ENCODE peak calls at places on chromosomes 12 and 14, in ten cellular contexts. Q is astrocyte of the cerebellum; C is dorsolateral prefrontal cortex; X is uterus; H is left lung; O is breast epithelium; M is K562; T is effector memory CD4-positive, alpha-beta T cell; L is fibroblast of pulmonary artery; W is body of pancreas. B is an unnamed sample.

GRCh38 chr12:117850048-117850447 is 118.7 kb downstream of the KSR2 start:
- DNase-seq in W (peak), H (no peak), L (peak), T (no peak), C (no peak), O (no peak), Q (peak), X (no peak), M (peak), B (no peak)

GRCh38 chr12:79255326-79255725 is 390.8 kb downstream of the SYT1 start:
- DNase-seq in T (no peak), O (no peak), L (no peak), Q (peak), H (no peak), C (no peak), M (no peak), W (no peak), X (no peak), B (no peak)

GRCh38 chr12:111022386-111022785 is 102.0 kb upstream of the MYL2 start:
- DNase-seq in X (no peak), T (no peak), Q (no peak), O (no peak), L (no peak), W (no peak), H (no peak), C (no peak), M (no peak), B (no peak)

GRCh38 chr12:112190626-112191025 is 65.3 kb downstream of the TRAFD1 start:
- DNase-seq in W (peak), H (no peak), C (no peak), O (peak), T (no peak), L (no peak), M (no peak), Q (no peak), X (no peak), B (no peak)

GRCh38 chr12:8011331-8011730 is 21.2 kb upstream of the FOXJ2 start:
- DNase-seq in X (no peak), T (no peak), L (peak), C (no peak), H (no peak), W (no peak), O (no peak), M (no peak), Q (no peak), B (no peak)

GRCh38 chr14:74973003-74973614 is 17.7 kb upstream of the PGF start:
- DNase-seq in X (peak), W (peak), L (peak), O (no peak), T (no peak), Q (no peak), C (no peak), H (peak), M (no peak), B (no peak)

GRCh38 chr12:21129906-21130305 is 1.1 kb upstream of the SLCO1B1 start:
- DNase-seq in L (no peak), T (no peak), W (no peak), H (no peak), X (no peak), O (no peak), M (no peak), C (no peak), Q (peak), B (no peak)

GRCh38 chr12:52395761-52396434 is 10.2 kb downstream of the KRT82 start:
- DNase-seq in W (peak), H (peak), T (no peak), Q (no peak), C (no peak), M (peak), L (peak), X (peak), O (no peak), B (no peak)

GRCh38 chr12:52006726-52007157 is at the start of gene TAMALIN:
- DNase-seq in L (peak), M (no peak), Q (no peak), T (peak), H (peak), X (peak), O (peak), W (peak), C (no peak), B (peak)

GRCh38 chr12:13194462-13195110 is 1.9 kb upstream of the EMP1 start:
- DNase-seq in O (no peak), M (no peak), L (no peak), T (no peak), W (no peak), C (no peak), H (no peak), X (peak), Q (no peak), B (no peak)

DNA sequence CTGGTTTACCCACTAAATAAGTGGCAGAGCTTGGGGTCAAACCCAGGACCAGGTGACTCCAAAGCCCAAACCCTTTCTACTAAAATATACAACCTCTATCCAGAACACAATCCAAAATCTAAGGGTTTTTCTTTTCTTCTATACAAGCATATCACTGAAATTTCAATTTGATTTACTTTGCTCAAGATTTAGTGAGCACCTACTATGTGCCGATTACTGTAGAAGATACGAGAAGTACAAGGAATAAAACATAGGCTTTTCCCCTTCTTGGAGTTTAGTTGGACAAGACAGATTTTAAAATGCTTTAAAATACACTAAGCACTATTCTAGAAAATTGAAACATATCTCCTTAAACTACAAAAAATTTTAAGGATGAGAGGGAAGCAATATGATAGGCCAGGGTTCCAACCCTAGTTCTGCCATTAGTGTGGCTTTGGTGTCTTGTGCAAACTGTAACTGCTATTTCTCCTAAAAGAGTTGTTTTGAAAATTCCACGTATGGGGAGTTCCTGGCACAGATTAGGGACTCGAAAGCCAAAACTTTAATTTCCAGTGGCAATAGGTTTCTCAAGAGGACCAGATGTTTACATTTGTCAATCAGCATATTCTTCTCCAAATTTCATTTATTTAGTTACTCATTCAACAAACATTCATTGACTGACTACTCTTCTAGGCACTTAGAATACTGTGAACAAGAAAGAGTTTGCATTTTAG is 2.6 kb downstream of the L3HYPDH start:
- DNase-seq in H (no peak), M (no peak), X (no peak), Q (no peak), W (no peak), C (no peak), T (no peak), L (peak), O (no peak), B (no peak)
- H3K4me3 ChIP-seq in H (no peak), M (no peak), X (peak), Q (peak), W (no peak), C (peak), T (no peak), L (peak), O (peak), B (no peak)

GRCh38 chr14:89813485-89814080 is 140.9 kb downstream of the EFCAB11 start:
- DNase-seq in M (no peak), O (no peak), Q (peak), H (no peak), C (no peak), T (no peak), L (peak), X (no peak), W (no peak), B (no peak)
- H3K4me3 ChIP-seq in M (no peak), O (no peak), Q (peak), H (no peak), C (no peak), T (no peak), L (peak), X (no peak), W (no peak), B (no peak)

GRCh38 chr14:70186826-70187483 is 1.8 kb downstream of the SLC8A3 start:
- DNase-seq in C (peak), Q (no peak), T (no peak), O (no peak), M (no peak), L (no peak), X (no peak), W (peak), H (peak), B (no peak)

GRCh38 chr14:70190156-70190555 is 1.4 kb upstream of the SLC8A3 start:
- DNase-seq in X (no peak), O (no peak), M (no peak), T (no peak), C (no peak), W (no peak), Q (no peak), H (no peak), L (no peak), B (no peak)

GRCh38 chr14:70189678-70190077 is 927 bp upstream of the SLC8A3 start:
- DNase-seq in W (no peak), O (no peak), L (no peak), C (no peak), Q (no peak), T (no peak), X (no peak), M (no peak), H (no peak), B (no peak)

GRCh38 chr14:70188608-70189540 is at the start of gene SLC8A3:
- DNase-seq in T (no peak), H (peak), O (no peak), L (peak), W (peak), Q (no peak), X (no peak), C (peak), M (no peak), B (no peak)

GRCh38 chr14:70188292-70188607 is 501 bp downstream of the SLC8A3 start:
- DNase-seq in L (no peak), Q (no peak), C (no peak), W (peak), H (peak), T (no peak), O (no peak), X (no peak), M (no peak), B (no peak)
- H3K4me3 ChIP-seq in L (peak), Q (peak), C (peak), W (no peak), H (peak), T (peak), O (peak), X (no peak), M (no peak), B (no peak)

DNA sequence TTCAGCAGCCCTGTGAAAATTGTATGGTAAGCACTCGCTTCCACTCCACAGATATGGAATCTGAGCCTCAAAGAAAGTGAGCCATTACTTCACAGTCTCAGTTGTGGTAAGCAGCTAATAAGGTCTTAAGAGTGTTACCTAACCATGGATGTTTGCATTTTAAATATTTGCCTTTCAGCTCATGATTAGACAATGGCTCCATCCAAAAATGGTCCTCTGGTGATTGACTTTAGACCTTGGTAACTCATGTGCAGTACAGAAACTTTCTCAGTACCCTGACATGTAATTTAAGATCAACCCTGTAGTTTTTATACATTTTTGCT is 1.8 kb downstream of the A2M start:
- DNase-seq in H (no peak), L (no peak), C (no peak), Q (no peak), X (no peak), W (no peak), O (no peak), M (no peak), T (no peak), B (no peak)
- H3K4me3 ChIP-seq in H (peak), L (no peak), C (peak), Q (no peak), X (peak), W (no peak), O (peak), M (no peak), T (no peak), B (no peak)

GRCh38 chr14:95318399-95318834 is 1.3 kb downstream of the CLMN start:
- DNase-seq in T (no peak), M (no peak), L (no peak), C (no peak), Q (no peak), H (no peak), X (no peak), O (peak), W (peak), B (no peak)
- H3K4me3 ChIP-seq in T (no peak), M (no peak), L (no peak), C (peak), Q (no peak), H (no peak), X (peak), O (peak), W (peak), B (no peak)